ENCODE peak calls at places on chromosome 1, in six cellular contexts. K is stimulated activated CD8-positive, alpha-beta memory T cell treated with anti-CD3 and anti-CD28 coated beads, Interleukin-7, amount 100 ng/mL, for 1 hour; A is foreskin melanocyte; T is endothelial cell; M is activated T-helper 1 cell treated with Interleukin-2 at 50 U/mL for 16 hours; U is activated CD4-positive, CD25-positive, alpha-beta regulatory T cell treated with anti-CD3 and anti-CD28 coated beads, Interleukin-2, amount 50 U/mL, for 72 hours. F is an unnamed sample.

GRCh38 chr1:78157162-78157561 is 111.4 kb downstream of the GIPC2 start:
- DNase-seq in K (no peak), A (no peak), T (no peak), M (no peak), U (no peak), F (no peak)

GRCh38 chr1:4596486-4596885 is 57.9 kb upstream of the AJAP1 start:
- DNase-seq in K (no peak), A (no peak), T (no peak), M (no peak), U (no peak), F (no peak)

GRCh38 chr1:213973129-213973528 is 14.6 kb upstream of the PROX1 start:
- DNase-seq in K (no peak), A (peak; percentile 40), T (no peak), M (no peak), U (no peak), F (no peak)

GRCh38 chr1:89804646-89805237 is 16.1 kb upstream of the LRRC8D start:
- DNase-seq in K (peak; percentile 83), A (peak; percentile 72), T (peak; percentile 90), M (peak; percentile 69), U (peak; percentile 81), F (peak; percentile 88)

GRCh38 chr1:56901720-56902119 is 47.1 kb downstream of the C8A start:
- DNase-seq in K (no peak), A (no peak), T (no peak), M (no peak), U (no peak), F (no peak)

GRCh38 chr1:219666242-219666641 is 53.3 kb upstream of the ZC3H11B start:
- DNase-seq in K (no peak), A (no peak), T (no peak), M (no peak), U (no peak), F (no peak)

GRCh38 chr1:93579891-93580290 is 101.7 kb downstream of the BCAR3 start:
- DNase-seq in K (no peak), A (no peak), T (no peak), M (no peak), U (no peak), F (no peak)

GRCh38 chr1:7847599-7847998 is 5.3 kb downstream of the UTS2 start:
- DNase-seq in K (no peak), A (no peak), T (no peak), M (no peak), U (no peak), F (no peak)

GRCh38 chr1:227245613-227246320 is 72.5 kb downstream of the CDC42BPA start:
- DNase-seq in K (no peak), A (no peak), T (no peak), M (no peak), U (no peak), F (no peak)

F was measured in glutamatergic neuron.